ENCODE peak calls at places on chromosomes 3 and 15, in ten cellular contexts. T is mammary epithelial cell, I is AG09309, Q is heart right ventricle, W is cardiac fibroblast, O is right cardiac atrium, F is astrocyte, L is AG04450, D is A549, B is heart left ventricle. E is an unnamed sample.

GRCh38 chr15:72365844-72366243 is 10.0 kb downstream of the HEXA start:
- DNase-seq in Q (no peak), I (no peak), O (no peak), W (no peak), L (no peak), F (no peak), D (no peak), T (no peak), B (no peak), E (no peak)

GRCh38 chr3:142916611-142917010 is 27.7 kb upstream of the PCOLCE2 start:
- DNase-seq in F (no peak), L (no peak), Q (no peak), O (no peak), D (no peak), I (no peak), W (no peak), B (no peak), T (peak), E (peak)

GRCh38 chr15:39494462-39494861 is 86.4 kb upstream of the THBS1 start:
- DNase-seq in T (no peak), I (no peak), B (no peak), D (no peak), F (no peak), W (no peak), L (no peak), Q (no peak), O (no peak), E (no peak)

GRCh38 chr3:41579861-41580260 is 380.6 kb downstream of the CTNNB1 start:
- DNase-seq in O (no peak), I (no peak), Q (no peak), W (no peak), L (no peak), F (no peak), D (no peak), T (no peak), B (no peak), E (no peak)

GRCh38 chr3:102165367-102165766 is 269.4 kb upstream of the ZPLD1 start:
- DNase-seq in T (no peak), D (no peak), B (no peak), Q (no peak), I (peak), L (no peak), O (no peak), F (peak), W (peak), E (peak)

GRCh38 chr3:159761377-159761776 is 227.3 kb upstream of the IL12A start:
- DNase-seq in D (peak), I (peak), O (peak), B (no peak), W (peak), Q (peak), L (no peak), F (peak), T (no peak), E (peak)

GRCh38 chr3:157070600-157070999 is 89.3 kb downstream of the CCNL1 start:
- DNase-seq in L (no peak), D (no peak), B (no peak), Q (no peak), I (no peak), F (peak), T (no peak), O (no peak), W (no peak), E (peak)

GRCh38 chr15:70250208-70251201 is 152.8 kb upstream of the TLE3 start:
- DNase-seq in L (no peak), O (no peak), F (no peak), Q (no peak), W (no peak), D (no peak), T (no peak), I (no peak), B (no peak), E (no peak)

GRCh38 chr3:197298341-197298857 is at the start of gene DLG1:
- DNase-seq in O (peak), Q (peak), B (peak), W (peak), T (peak), F (peak), I (peak), D (peak), L (peak), E (peak)

DNA sequence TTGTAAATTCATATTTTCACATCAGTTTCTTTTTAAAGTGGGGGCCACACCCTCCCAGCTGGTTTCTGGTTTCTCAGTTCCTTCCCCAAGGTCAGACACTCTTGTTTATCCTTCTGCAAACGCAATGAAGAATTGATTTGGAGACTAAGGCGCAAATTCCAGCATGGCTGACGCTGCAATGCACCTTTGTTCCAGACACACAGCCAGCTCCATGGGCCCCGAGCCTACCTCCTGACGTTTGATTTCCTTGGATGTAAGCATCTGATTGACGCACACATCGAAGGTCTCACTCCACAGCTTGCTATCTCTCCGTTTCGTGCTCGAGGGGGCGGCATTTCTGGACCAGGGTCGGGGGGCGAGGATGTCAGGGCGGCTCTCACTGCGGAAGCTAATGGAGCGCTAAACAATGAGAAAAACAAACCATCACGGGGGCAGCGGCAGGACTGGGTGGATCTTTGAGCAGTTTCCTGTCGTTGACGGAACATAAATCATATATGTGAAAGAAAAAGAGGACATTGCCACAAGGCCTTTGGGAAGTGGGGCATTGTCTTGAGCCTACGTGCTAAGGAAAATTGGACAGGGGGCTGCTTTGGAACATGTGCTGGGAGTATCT is 46.9 kb downstream of the ARHGEF3 start:
- DNase-seq in B (peak), Q (no peak), O (no peak), D (no peak), L (no peak), W (no peak), F (no peak), I (no peak), T (no peak), E (no peak)
- H3K4me3 ChIP-seq in B (peak), Q (no peak), O (no peak), D (no peak), L (no peak), W (no peak), F (no peak), I (no peak), T (no peak), E (no peak)

GRCh38 chr3:73547427-73548036 is 77.2 kb downstream of the PDZRN3 start:
- DNase-seq in W (peak), F (peak), D (no peak), Q (no peak), L (peak), T (no peak), O (no peak), B (no peak), I (peak), E (peak)
- H3K4me3 ChIP-seq in W (no peak), F (peak), D (no peak), Q (no peak), L (no peak), T (no peak), O (no peak), B (no peak), I (peak), E (peak)

GRCh38 chr3:48514431-48515227 is 10.7 kb upstream of the SHISA5 start:
- DNase-seq in Q (no peak), O (no peak), F (no peak), I (no peak), D (no peak), T (no peak), B (no peak), L (no peak), W (no peak), E (no peak)

GRCh38 chr3:48518755-48519154 is 14.8 kb upstream of the SHISA5 start:
- DNase-seq in O (no peak), L (no peak), B (no peak), F (no peak), W (no peak), T (no peak), D (no peak), Q (no peak), I (no peak), E (no peak)

GRCh38 chr3:48519244-48519643 is 15.3 kb upstream of the SHISA5 start:
- DNase-seq in F (no peak), D (no peak), B (no peak), T (no peak), W (no peak), L (no peak), I (no peak), Q (no peak), O (no peak), E (no peak)

GRCh38 chr3:48518069-48518468 is 14.1 kb upstream of the SHISA5 start:
- DNase-seq in F (no peak), L (no peak), W (no peak), B (no peak), T (no peak), Q (no peak), O (no peak), D (no peak), I (no peak), E (no peak)

DNA sequence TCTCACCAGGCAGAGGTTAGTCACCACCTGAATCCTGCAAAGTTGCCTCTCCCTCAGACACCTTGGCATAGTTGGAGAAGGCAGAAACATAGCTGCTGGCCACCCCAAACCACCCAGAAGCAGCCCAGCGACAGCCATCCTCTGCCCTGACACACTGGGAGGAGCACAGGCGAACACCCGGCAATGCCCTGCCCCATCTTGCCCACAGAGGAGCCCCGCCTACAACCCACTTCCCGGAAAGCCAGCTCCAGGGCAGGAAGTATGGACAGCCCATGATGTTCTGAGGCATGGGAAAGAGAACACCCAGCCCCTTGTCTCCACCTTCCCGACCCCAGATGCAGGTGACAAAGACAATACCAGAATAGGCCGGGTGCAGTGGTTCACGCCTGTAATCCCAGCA is 12.6 kb upstream of the SHISA5 start:
- DNase-seq in W (no peak), O (no peak), B (no peak), L (no peak), Q (no peak), D (no peak), I (no peak), T (no peak), F (no peak), E (no peak)
- H3K4me3 ChIP-seq in W (no peak), O (no peak), B (no peak), L (no peak), Q (no peak), D (no peak), I (no peak), T (no peak), F (no peak), E (no peak)

DNA sequence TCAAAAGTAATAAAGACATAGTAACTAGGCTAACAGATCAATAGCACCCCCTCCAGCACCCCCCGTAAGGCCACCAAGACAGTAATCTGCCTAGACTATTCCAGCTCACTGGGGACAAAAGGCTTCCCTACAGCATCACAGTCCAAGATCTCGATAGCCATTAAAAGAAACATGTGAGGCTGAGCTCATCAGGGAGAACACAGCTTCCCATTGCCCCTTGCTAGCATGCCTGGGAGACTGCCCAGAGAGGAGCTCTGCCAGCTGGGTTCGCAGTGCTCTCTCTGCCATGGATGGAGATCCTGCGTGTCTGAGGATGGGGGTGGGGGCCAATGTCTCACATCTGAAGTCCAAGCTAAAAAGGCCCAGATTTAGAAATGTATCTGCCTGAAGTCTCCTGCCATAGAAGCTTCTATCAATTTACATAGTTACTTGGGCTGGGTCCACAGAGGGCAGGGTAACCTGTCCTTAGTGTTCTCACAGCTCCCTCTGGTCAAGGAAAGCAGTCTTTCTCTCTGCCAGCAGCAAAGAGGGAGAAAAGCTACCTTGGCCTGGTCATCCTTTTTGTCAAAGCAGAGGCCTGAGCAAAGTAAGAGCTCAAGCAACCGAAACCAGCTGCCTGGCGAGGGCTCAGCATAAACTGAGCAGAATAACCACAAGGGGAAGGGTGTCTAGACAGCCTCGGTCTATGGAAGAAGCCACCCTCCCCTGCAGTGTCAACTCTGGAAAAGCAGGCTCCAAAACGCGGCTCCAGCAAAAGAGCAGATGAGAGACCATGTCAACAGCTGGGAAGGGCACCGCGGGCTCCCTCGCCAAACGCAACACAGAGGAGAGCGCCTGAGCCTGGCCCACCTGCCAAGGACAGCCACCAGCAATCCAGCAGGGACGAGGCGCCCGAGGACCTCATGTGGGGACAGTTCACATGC is 17.6 kb downstream of the LRIG1 start:
- DNase-seq in O (peak), D (no peak), B (peak), F (peak), T (no peak), I (no peak), L (no peak), W (peak), Q (peak), E (peak)
- H3K4me3 ChIP-seq in O (no peak), D (no peak), B (no peak), F (no peak), T (no peak), I (no peak), L (no peak), W (no peak), Q (no peak), E (no peak)

DNA sequence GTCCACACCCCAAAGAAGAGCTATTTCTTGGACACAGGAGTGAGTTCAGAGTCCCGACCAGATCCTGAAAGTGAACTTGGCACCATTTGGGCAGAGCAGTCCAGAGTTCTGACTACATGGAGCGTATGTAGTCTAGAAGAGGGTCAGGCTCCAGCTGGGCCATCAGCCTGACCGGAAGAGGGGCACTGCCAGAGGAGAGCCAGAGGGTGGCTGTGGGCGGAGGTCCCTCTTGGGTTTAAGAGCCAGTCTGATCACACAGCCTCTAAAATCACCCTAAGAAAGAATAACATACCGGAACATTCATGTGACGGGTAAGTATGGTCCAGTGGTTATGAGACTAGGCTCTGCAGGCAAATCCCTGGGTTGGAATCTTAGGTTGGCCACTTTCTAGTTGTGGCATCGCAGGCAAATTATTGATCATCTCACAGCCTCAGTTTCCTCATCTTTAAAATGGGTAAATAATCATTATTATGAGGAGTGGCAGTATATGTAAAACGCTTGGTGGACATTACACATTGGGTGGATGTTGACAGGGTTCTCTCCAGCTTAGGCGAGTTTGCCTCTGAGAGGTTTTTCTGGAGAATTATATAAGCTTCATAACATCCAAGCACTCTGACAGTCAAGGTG is 2.1 kb upstream of the RAP2B start:
- DNase-seq in L (no peak), O (no peak), D (no peak), W (no peak), F (no peak), I (no peak), B (no peak), Q (no peak), T (no peak), E (no peak)
- H3K4me3 ChIP-seq in L (peak), O (peak), D (peak), W (peak), F (peak), I (peak), B (peak), Q (peak), T (peak), E (peak)

GRCh38 chr15:82143390-82144047 is 97.7 kb upstream of the MEX3B start:
- DNase-seq in L (no peak), D (no peak), T (no peak), W (no peak), Q (no peak), O (no peak), I (no peak), F (no peak), B (no peak), E (no peak)
- H3K4me3 ChIP-seq in L (no peak), D (no peak), T (no peak), W (no peak), Q (no peak), O (no peak), I (no peak), F (no peak), B (no peak), E (no peak)

GRCh38 chr15:55588070-55588817 is at the start of gene PYGO1:
- DNase-seq in W (peak), L (peak), I (no peak), F (peak), T (peak), B (peak), O (peak), D (peak), Q (peak), E (peak)
- H3K4me3 ChIP-seq in W (peak), L (peak), I (peak), F (peak), T (peak), B (peak), O (peak), D (peak), Q (peak), E (peak)

DNA sequence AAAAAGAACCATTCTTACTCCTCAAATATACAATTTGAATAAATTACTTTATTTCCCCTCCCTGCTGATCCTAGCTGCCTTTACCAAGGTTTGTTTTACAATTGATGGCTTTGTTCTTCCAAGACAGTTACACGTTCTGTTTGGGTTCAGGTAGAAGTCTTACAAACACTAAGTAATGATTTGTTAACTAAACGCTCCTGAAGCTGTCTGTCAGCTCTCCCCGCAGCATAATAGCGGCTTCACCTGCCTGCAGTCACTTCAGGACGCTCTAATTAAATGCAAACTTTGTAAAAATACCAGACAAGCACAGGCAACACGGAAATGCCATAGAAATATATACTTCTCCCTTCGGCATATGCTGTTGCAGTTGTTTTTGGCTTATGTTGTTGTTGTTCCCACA is 176.4 kb upstream of the MDFIC2 start:
- DNase-seq in T (no peak), L (no peak), F (no peak), I (no peak), D (no peak), Q (no peak), O (no peak), W (no peak), B (no peak), E (no peak)
- H3K4me3 ChIP-seq in T (no peak), L (no peak), F (no peak), I (no peak), D (no peak), Q (no peak), O (no peak), W (no peak), B (no peak), E (no peak)

GRCh38 chr3:108342829-108343478 is 46.6 kb downstream of the HHLA2 start:
- DNase-seq in T (peak), I (peak), L (no peak), B (no peak), O (no peak), D (no peak), W (peak), Q (no peak), F (peak), E (peak)

GRCh38 chr3:108346301-108346989 is 50.1 kb downstream of the HHLA2 start:
- DNase-seq in T (no peak), W (no peak), F (peak), B (no peak), L (no peak), I (no peak), Q (no peak), O (no peak), D (no peak), E (no peak)

GRCh38 chr3:108341911-108342310 is 45.6 kb downstream of the HHLA2 start:
- DNase-seq in I (no peak), Q (no peak), B (no peak), T (no peak), L (no peak), O (no peak), F (no peak), W (no peak), D (no peak), E (no peak)

GRCh38 chr3:108343479-108343870 is 47.1 kb downstream of the HHLA2 start:
- DNase-seq in F (no peak), I (no peak), B (no peak), L (no peak), T (no peak), Q (no peak), W (no peak), D (no peak), O (no peak), E (no peak)

GRCh38 chr3:108345492-108346205 is 49.3 kb downstream of the HHLA2 start:
- DNase-seq in B (no peak), O (no peak), I (no peak), W (no peak), Q (no peak), L (no peak), T (no peak), D (no peak), F (peak), E (peak)
- H3K4me3 ChIP-seq in B (no peak), O (no peak), I (no peak), W (no peak), Q (no peak), L (no peak), T (no peak), D (no peak), F (no peak), E (no peak)

DNA sequence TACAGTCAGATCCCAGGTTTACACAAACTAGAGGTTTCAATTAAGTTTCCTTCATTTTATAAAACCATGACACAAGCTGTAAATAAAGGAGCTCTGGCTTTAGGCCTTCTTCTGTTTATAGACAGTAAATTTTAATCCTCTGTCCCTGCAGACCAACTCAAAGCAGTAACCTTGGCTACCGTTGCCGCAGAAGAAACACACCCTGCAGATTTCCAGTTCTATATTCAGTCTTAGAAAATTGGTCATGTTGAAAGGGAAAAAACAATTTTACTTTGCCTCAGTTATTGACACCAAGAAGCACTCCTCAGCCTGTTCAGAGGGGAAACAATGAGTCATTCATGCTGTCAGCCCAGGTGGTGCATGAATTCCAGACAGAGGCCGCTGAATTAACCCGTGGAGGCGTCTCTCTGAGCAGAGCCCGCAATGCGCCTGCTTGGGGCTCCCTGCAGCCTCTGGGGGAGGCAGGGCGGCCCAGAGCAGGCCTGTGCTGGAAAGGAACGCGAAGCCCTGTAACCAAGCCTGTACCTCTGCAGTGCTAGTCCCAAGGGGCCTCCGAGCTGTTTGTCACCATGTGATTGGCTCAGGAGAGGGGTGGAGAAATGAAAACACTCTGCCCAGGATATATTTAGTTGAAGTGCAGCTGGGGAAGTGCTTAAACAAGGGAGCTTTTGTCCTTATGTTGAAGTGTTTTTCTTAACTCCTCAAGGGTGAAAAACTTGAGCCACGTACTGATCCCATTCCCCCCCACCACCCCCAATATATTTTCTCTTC is 68.5 kb upstream of the CHD2 start:
- DNase-seq in D (peak), B (peak), O (peak), I (peak), Q (peak), L (peak), W (peak), F (peak), T (peak), E (peak)
- H3K4me3 ChIP-seq in D (peak), B (peak), O (peak), I (no peak), Q (peak), L (peak), W (peak), F (no peak), T (no peak), E (no peak)

E was measured in fibroblast of mammary gland.